ENCODE peak calls at places on chromosomes 7 and 10, in four cellular contexts. One of them, this sample, is unnamed. For H3K4me1, the result is how much of the 10 kb centered on the place peaks cover.

GRCh38 chr7:87234949-87235348 is 15.4 kb upstream of the TMEM243 start:
- DNase-seq in tibial nerve: no peak
- DNase-seq in heart right ventricle: no peak
- DNase-seq in PC-3: peak
- DNase-seq in this sample: no peak

GRCh38 chr7:68730871-68731403 is 867.3 kb upstream of the AUTS2 start:
- DNase-seq in tibial nerve: no peak
- DNase-seq in heart right ventricle: no peak
- DNase-seq in PC-3: no peak
- DNase-seq in this sample: no peak

GRCh38 chr10:118958984-118959916 is 70.3 kb upstream of the NANOS1 start:
- DNase-seq in tibial nerve: peak
- DNase-seq in heart right ventricle: peak
- DNase-seq in PC-3: peak
- DNase-seq in this sample: no peak

GRCh38 chr7:28960071-28960840 is 2.1 kb upstream of the TRIL start:
- DNase-seq in tibial nerve: no peak
- DNase-seq in heart right ventricle: no peak
- DNase-seq in PC-3: peak
- DNase-seq in this sample: no peak

GRCh38 chr7:55255501-55256445 is 109.4 kb upstream of the LANCL2 start:
- DNase-seq in tibial nerve: peak
- DNase-seq in heart right ventricle: peak
- DNase-seq in PC-3: peak
- DNase-seq in this sample: peak

GRCh38 chr10:35495521-35496238 is 109.5 kb upstream of the GJD4 start:
- DNase-seq in tibial nerve: no peak
- DNase-seq in heart right ventricle: no peak
- DNase-seq in PC-3: no peak
- DNase-seq in this sample: no peak

GRCh38 chr7:37376386-37376785 is 72.3 kb downstream of the ELMO1 start:
- DNase-seq in tibial nerve: no peak
- DNase-seq in heart right ventricle: no peak
- DNase-seq in PC-3: no peak
- DNase-seq in this sample: no peak

GRCh38 chr10:4546500-4546899 is 279.5 kb upstream of the AKR1E2 start:
- DNase-seq in tibial nerve: no peak
- DNase-seq in heart right ventricle: no peak
- DNase-seq in PC-3: peak
- DNase-seq in this sample: no peak

GRCh38 chr7:112134039-112134438 is 72.2 kb downstream of the DOCK4 start:
- DNase-seq in tibial nerve: no peak
- DNase-seq in heart right ventricle: no peak
- DNase-seq in PC-3: no peak
- DNase-seq in this sample: no peak

GRCh38 chr10:54550016-54550415 is 251.0 kb downstream of the PCDH15 start:
- DNase-seq in tibial nerve: no peak
- DNase-seq in heart right ventricle: no peak
- DNase-seq in PC-3: no peak
- DNase-seq in this sample: no peak

GRCh38 chr7:1233328-1234048 is 816 bp downstream of the UNCX start:
- DNase-seq in tibial nerve: no peak
- DNase-seq in heart right ventricle: no peak
- DNase-seq in PC-3: no peak
- DNase-seq in this sample: no peak

DNA sequence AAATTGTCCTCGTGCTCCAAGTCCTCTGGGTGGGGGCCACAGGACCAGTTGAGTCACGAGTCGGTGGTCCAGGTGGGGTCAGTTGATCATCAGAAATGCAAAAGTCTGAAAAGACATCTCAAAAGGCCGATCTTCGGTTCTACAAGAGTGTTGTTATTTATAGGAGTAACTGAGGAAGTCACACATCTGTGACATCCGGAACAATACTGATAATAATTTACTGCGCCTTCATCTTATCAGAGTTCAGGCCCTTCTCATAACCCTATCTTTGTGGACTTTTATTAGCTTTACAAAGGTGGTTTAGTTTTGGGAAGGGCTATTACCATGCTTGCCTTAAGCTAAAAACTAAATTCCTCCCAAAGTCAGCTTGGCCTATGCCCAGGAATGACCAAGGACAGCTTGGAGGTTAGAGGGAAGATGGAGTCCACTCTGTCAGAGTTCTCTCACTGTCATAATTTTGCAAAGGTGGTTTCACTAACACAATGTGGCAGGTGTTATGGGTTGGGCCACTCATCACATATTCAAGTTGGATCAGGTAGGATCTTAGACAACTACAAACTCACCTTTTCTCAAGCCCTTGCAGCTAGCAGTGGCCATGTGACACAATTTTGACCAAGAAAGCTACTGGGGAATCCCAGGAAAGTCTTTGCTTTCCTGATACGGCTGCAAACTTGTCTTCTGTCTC is 54.7 kb upstream of the CHST3 start:
- DNase-seq in tibial nerve: no peak
- DNase-seq in heart right ventricle: no peak
- DNase-seq in PC-3: no peak
- DNase-seq in this sample: no peak
- H3K27ac ChIP-seq in tibial nerve: no peak
- H3K27ac ChIP-seq in heart right ventricle: no peak
- H3K27ac ChIP-seq in PC-3: no peak
- H3K27ac ChIP-seq in this sample: no peak

DNA sequence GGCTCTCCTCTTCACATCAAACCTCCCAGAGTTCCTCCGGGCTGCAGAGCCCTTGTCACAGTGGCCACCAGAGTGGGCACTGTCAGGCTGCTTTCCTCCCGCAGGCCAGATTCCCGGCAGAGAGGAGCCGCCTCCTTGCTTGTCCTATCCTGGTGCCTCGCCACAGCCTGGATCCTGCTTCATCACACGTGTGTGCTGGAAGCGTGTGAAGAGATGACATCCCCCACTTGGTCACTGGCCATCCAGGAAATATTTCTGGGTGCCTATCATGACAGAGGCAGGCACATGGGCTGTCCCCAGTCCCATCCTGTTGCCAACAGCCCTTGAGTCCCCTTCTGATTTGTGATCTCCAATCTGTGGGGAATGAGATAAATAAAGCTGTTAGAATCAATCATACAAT is 15.0 kb downstream of the INSIG1 start:
- DNase-seq in tibial nerve: no peak
- DNase-seq in heart right ventricle: no peak
- DNase-seq in PC-3: no peak
- DNase-seq in this sample: no peak
- TF ChIP-seq CTCF in tibial nerve: no peak
- TF ChIP-seq CTCF in heart right ventricle: no peak
- TF ChIP-seq CTCF in PC-3: no peak
- TF ChIP-seq CTCF in this sample: no peak

DNA sequence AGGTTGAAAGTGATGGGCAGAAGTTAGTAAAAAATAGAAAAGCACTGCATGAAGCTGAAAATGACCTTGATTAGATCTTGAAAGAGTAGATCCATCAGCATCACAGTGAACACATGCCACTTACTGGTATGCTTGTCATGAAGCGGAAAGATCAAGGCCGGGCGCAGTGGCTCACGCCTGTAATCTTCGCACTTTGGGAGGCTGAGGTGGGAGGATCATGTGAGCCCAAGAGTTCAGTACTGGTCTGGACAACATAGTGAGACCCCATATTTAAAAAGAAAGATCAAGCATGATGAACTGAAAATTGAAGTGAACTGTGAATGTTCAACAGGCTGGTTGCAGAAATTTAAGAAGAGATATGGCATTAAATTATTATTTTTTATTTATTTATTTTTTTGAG is 18.0 kb downstream of the LCOR start:
- DNase-seq in tibial nerve: no peak
- DNase-seq in heart right ventricle: no peak
- DNase-seq in PC-3: no peak
- DNase-seq in this sample: no peak
- H3K4me1 ChIP-seq in tibial nerve: under half
- H3K4me1 ChIP-seq in heart right ventricle: under half
- H3K4me1 ChIP-seq in PC-3: under half
- H3K4me1 ChIP-seq in this sample: under half

DNA sequence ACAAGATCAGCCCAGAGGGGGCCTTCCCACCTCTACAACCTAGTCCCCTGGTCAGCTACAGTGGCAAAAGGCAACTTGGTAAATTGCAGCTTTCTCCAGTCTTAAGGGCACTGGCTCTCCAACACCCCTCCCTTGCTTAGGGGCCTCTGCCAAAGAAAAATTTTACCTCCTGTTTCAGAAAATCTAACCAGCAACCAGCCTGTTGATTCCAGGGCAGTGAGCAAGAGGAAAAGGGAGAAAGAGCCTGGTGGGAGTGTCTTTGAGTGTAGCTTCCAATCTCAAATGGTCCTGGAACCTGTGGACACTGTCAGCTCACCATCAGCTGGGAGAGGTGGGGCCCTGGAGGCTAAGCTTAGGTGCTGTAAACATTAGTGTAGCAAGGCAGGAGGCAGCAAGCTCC is 22.9 kb downstream of the ACTR1A start:
- DNase-seq in tibial nerve: no peak
- DNase-seq in heart right ventricle: no peak
- DNase-seq in PC-3: no peak
- DNase-seq in this sample: no peak
- H3K27ac ChIP-seq in tibial nerve: no peak
- H3K27ac ChIP-seq in heart right ventricle: peak
- H3K27ac ChIP-seq in PC-3: no peak
- H3K27ac ChIP-seq in this sample: no peak

GRCh38 chr7:27130540-27131389 is at the start of gene HOXA4:
- DNase-seq in tibial nerve: peak
- DNase-seq in heart right ventricle: peak
- DNase-seq in PC-3: peak
- DNase-seq in this sample: peak

GRCh38 chr7:27128776-27129728 is 1.5 kb downstream of the HOXA4 start:
- DNase-seq in tibial nerve: no peak
- DNase-seq in heart right ventricle: no peak
- DNase-seq in PC-3: no peak
- DNase-seq in this sample: no peak

GRCh38 chr7:27131390-27131819 is 848 bp upstream of the HOXA4 start:
- DNase-seq in tibial nerve: no peak
- DNase-seq in heart right ventricle: no peak
- DNase-seq in PC-3: no peak
- DNase-seq in this sample: no peak

GRCh38 chr7:27128034-27128433 is 2.5 kb downstream of the HOXA4 start:
- DNase-seq in tibial nerve: no peak
- DNase-seq in heart right ventricle: no peak
- DNase-seq in PC-3: no peak
- DNase-seq in this sample: no peak

DNA sequence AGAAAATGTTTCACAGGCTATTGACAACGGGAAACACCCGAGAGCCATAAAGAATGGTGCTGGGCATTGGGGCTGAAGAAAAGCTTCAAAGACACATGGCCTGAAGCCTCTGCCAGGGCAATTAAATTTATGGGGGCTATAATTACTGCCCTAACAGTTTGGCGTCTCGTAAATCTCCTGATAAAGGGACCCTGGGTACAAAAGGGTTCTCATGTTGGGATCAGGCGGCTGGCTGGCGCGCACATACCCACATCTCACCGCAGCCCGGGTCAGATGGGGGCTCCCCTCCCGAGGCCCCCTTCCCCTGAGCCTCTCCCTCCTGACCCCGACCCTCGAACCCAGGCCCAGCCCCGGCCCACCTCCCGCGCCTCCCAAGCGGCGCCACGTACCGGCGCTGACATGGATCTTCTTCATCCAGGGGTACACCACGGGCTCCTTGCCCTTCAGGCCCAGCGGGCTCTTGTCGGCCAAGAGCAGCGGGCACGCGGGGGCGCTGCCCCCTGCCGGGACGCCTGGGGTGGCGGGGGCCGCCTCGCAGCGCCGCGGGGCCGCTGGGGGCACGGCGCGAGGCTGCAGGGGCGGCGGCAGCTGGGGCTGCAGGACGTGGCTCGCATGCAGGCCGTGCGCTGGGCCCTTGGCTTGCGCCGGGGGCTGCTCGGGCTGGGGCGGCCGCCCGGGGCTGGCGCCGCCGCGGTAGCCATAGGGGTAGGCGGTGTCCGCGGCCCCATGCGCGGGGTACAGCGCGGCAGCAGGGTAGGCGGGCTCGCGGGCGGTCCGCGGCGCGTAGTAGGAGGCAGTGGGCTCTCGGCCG is 623 bp downstream of the HOXA4 start:
- DNase-seq in tibial nerve: no peak
- DNase-seq in heart right ventricle: no peak
- DNase-seq in PC-3: peak
- DNase-seq in this sample: no peak
- TF ChIP-seq CTCF in tibial nerve: peak
- TF ChIP-seq CTCF in heart right ventricle: no peak
- TF ChIP-seq CTCF in PC-3: peak
- TF ChIP-seq CTCF in this sample: no peak

GRCh38 chr7:151497306-151497871 is 22.3 kb downstream of the RHEB start:
- DNase-seq in tibial nerve: no peak
- DNase-seq in heart right ventricle: no peak
- DNase-seq in PC-3: no peak
- DNase-seq in this sample: no peak
- H3K4me1 ChIP-seq in tibial nerve: under half
- H3K4me1 ChIP-seq in heart right ventricle: under half
- H3K4me1 ChIP-seq in PC-3: under half
- H3K4me1 ChIP-seq in this sample: under half